ENCODE peak calls at places on chromosome 17, in seven cellular contexts. One of them, this sample, is unnamed.

GRCh38 chr17:27502526-27503324 is 46.5 kb downstream of the KSR1 start:
- DNase-seq in memory B cell: no peak
- DNase-seq in activated CD4-positive, alpha-beta memory T cell treated with anti-CD3 and anti-CD28 coated beads, Interleukin-2, amount 10 ng/mL, durations not matched to agents 7 days and 5 days: no peak
- DNase-seq in posterior cingulate gyrus: no peak
- DNase-seq in choroid plexus epithelial cell: peak; percentile 84
- DNase-seq in natural killer cell treated with Interleukin-12 subunit alpha and Interleukin-12 subunit beta and Interleukin-15 and Interleukin-18, amount 100 ng/mL, for 72 hours: no peak
- DNase-seq in foreskin fibroblast: peak; percentile 10
- DNase-seq in this sample: no peak

GRCh38 chr17:49817993-49818392 is 29.5 kb downstream of the KAT7 start:
- DNase-seq in choroid plexus epithelial cell: no peak
- DNase-seq in memory B cell: no peak
- DNase-seq in foreskin fibroblast: no peak
- DNase-seq in posterior cingulate gyrus: no peak
- DNase-seq in natural killer cell treated with Interleukin-12 subunit alpha and Interleukin-12 subunit beta and Interleukin-15 and Interleukin-18, amount 100 ng/mL, for 72 hours: no peak
- DNase-seq in activated CD4-positive, alpha-beta memory T cell treated with anti-CD3 and anti-CD28 coated beads, Interleukin-2, amount 10 ng/mL, durations not matched to agents 7 days and 5 days: peak; percentile 77
- DNase-seq in this sample: no peak

GRCh38 chr17:27551701-27552466 is 79.1 kb upstream of the LGALS9 start:
- DNase-seq in choroid plexus epithelial cell: peak; percentile 39
- DNase-seq in activated CD4-positive, alpha-beta memory T cell treated with anti-CD3 and anti-CD28 coated beads, Interleukin-2, amount 10 ng/mL, durations not matched to agents 7 days and 5 days: no peak
- DNase-seq in natural killer cell treated with Interleukin-12 subunit alpha and Interleukin-12 subunit beta and Interleukin-15 and Interleukin-18, amount 100 ng/mL, for 72 hours: no peak
- DNase-seq in memory B cell: no peak
- DNase-seq in posterior cingulate gyrus: no peak
- DNase-seq in foreskin fibroblast: no peak
- DNase-seq in this sample: no peak

GRCh38 chr17:14044702-14045101 is 24.6 kb upstream of the COX10 start:
- DNase-seq in posterior cingulate gyrus: no peak
- DNase-seq in foreskin fibroblast: no peak
- DNase-seq in activated CD4-positive, alpha-beta memory T cell treated with anti-CD3 and anti-CD28 coated beads, Interleukin-2, amount 10 ng/mL, durations not matched to agents 7 days and 5 days: no peak
- DNase-seq in choroid plexus epithelial cell: no peak
- DNase-seq in memory B cell: no peak
- DNase-seq in natural killer cell treated with Interleukin-12 subunit alpha and Interleukin-12 subunit beta and Interleukin-15 and Interleukin-18, amount 100 ng/mL, for 72 hours: no peak
- DNase-seq in this sample: no peak

GRCh38 chr17:58156839-58157803 is 8.9 kb downstream of the OR4D1 start:
- DNase-seq in memory B cell: peak; percentile 17
- DNase-seq in posterior cingulate gyrus: no peak
- DNase-seq in choroid plexus epithelial cell: peak; percentile 1
- DNase-seq in foreskin fibroblast: no peak
- DNase-seq in natural killer cell treated with Interleukin-12 subunit alpha and Interleukin-12 subunit beta and Interleukin-15 and Interleukin-18, amount 100 ng/mL, for 72 hours: peak; percentile 82
- DNase-seq in activated CD4-positive, alpha-beta memory T cell treated with anti-CD3 and anti-CD28 coated beads, Interleukin-2, amount 10 ng/mL, durations not matched to agents 7 days and 5 days: peak; percentile 67
- DNase-seq in this sample: no peak

GRCh38 chr17:35932576-35932975 is 2.0 kb upstream of the RDM1 start:
- DNase-seq in foreskin fibroblast: no peak
- DNase-seq in activated CD4-positive, alpha-beta memory T cell treated with anti-CD3 and anti-CD28 coated beads, Interleukin-2, amount 10 ng/mL, durations not matched to agents 7 days and 5 days: no peak
- DNase-seq in posterior cingulate gyrus: no peak
- DNase-seq in natural killer cell treated with Interleukin-12 subunit alpha and Interleukin-12 subunit beta and Interleukin-15 and Interleukin-18, amount 100 ng/mL, for 72 hours: no peak
- DNase-seq in memory B cell: no peak
- DNase-seq in choroid plexus epithelial cell: peak; percentile 41
- DNase-seq in this sample: no peak

GRCh38 chr17:59357929-59358328 is 26.5 kb downstream of the YPEL2 start:
- DNase-seq in foreskin fibroblast: peak; percentile 79
- DNase-seq in natural killer cell treated with Interleukin-12 subunit alpha and Interleukin-12 subunit beta and Interleukin-15 and Interleukin-18, amount 100 ng/mL, for 72 hours: no peak
- DNase-seq in choroid plexus epithelial cell: peak; percentile 50
- DNase-seq in activated CD4-positive, alpha-beta memory T cell treated with anti-CD3 and anti-CD28 coated beads, Interleukin-2, amount 10 ng/mL, durations not matched to agents 7 days and 5 days: no peak
- DNase-seq in memory B cell: no peak
- DNase-seq in posterior cingulate gyrus: no peak
- DNase-seq in this sample: no peak

GRCh38 chr17:38325221-38325851 is 18.4 kb downstream of the GPR179 start:
- DNase-seq in foreskin fibroblast: no peak
- DNase-seq in activated CD4-positive, alpha-beta memory T cell treated with anti-CD3 and anti-CD28 coated beads, Interleukin-2, amount 10 ng/mL, durations not matched to agents 7 days and 5 days: no peak
- DNase-seq in posterior cingulate gyrus: no peak
- DNase-seq in memory B cell: no peak
- DNase-seq in natural killer cell treated with Interleukin-12 subunit alpha and Interleukin-12 subunit beta and Interleukin-15 and Interleukin-18, amount 100 ng/mL, for 72 hours: no peak
- DNase-seq in choroid plexus epithelial cell: peak; percentile 27
- DNase-seq in this sample: no peak

GRCh38 chr17:10805911-10806310 is 2.0 kb upstream of the TMEM238L start:
- DNase-seq in choroid plexus epithelial cell: no peak
- DNase-seq in natural killer cell treated with Interleukin-12 subunit alpha and Interleukin-12 subunit beta and Interleukin-15 and Interleukin-18, amount 100 ng/mL, for 72 hours: no peak
- DNase-seq in activated CD4-positive, alpha-beta memory T cell treated with anti-CD3 and anti-CD28 coated beads, Interleukin-2, amount 10 ng/mL, durations not matched to agents 7 days and 5 days: no peak
- DNase-seq in memory B cell: no peak
- DNase-seq in posterior cingulate gyrus: no peak
- DNase-seq in foreskin fibroblast: no peak
- DNase-seq in this sample: no peak

GRCh38 chr17:58176200-58176599 is 9.4 kb downstream of the OR4D2 start:
- DNase-seq in natural killer cell treated with Interleukin-12 subunit alpha and Interleukin-12 subunit beta and Interleukin-15 and Interleukin-18, amount 100 ng/mL, for 72 hours: no peak
- DNase-seq in memory B cell: no peak
- DNase-seq in activated CD4-positive, alpha-beta memory T cell treated with anti-CD3 and anti-CD28 coated beads, Interleukin-2, amount 10 ng/mL, durations not matched to agents 7 days and 5 days: no peak
- DNase-seq in posterior cingulate gyrus: no peak
- DNase-seq in foreskin fibroblast: no peak
- DNase-seq in choroid plexus epithelial cell: peak; percentile 54
- DNase-seq in this sample: no peak

GRCh38 chr17:36542755-36543154 is 2.0 kb upstream of the GGNBP2 start:
- DNase-seq in choroid plexus epithelial cell: no peak
- DNase-seq in posterior cingulate gyrus: no peak
- DNase-seq in natural killer cell treated with Interleukin-12 subunit alpha and Interleukin-12 subunit beta and Interleukin-15 and Interleukin-18, amount 100 ng/mL, for 72 hours: no peak
- DNase-seq in foreskin fibroblast: no peak
- DNase-seq in memory B cell: no peak
- DNase-seq in activated CD4-positive, alpha-beta memory T cell treated with anti-CD3 and anti-CD28 coated beads, Interleukin-2, amount 10 ng/mL, durations not matched to agents 7 days and 5 days: no peak
- DNase-seq in this sample: no peak

GRCh38 chr17:45740553-45741330 is 43.4 kb upstream of the CRHR1 start:
- DNase-seq in posterior cingulate gyrus: peak; percentile 67
- DNase-seq in memory B cell: no peak
- DNase-seq in choroid plexus epithelial cell: peak; percentile 20
- DNase-seq in activated CD4-positive, alpha-beta memory T cell treated with anti-CD3 and anti-CD28 coated beads, Interleukin-2, amount 10 ng/mL, durations not matched to agents 7 days and 5 days: peak; percentile 42
- DNase-seq in foreskin fibroblast: no peak
- DNase-seq in natural killer cell treated with Interleukin-12 subunit alpha and Interleukin-12 subunit beta and Interleukin-15 and Interleukin-18, amount 100 ng/mL, for 72 hours: no peak
- DNase-seq in this sample: no peak

GRCh38 chr17:59733697-59734096 is 26.2 kb downstream of the VMP1 start:
- DNase-seq in memory B cell: no peak
- DNase-seq in activated CD4-positive, alpha-beta memory T cell treated with anti-CD3 and anti-CD28 coated beads, Interleukin-2, amount 10 ng/mL, durations not matched to agents 7 days and 5 days: no peak
- DNase-seq in natural killer cell treated with Interleukin-12 subunit alpha and Interleukin-12 subunit beta and Interleukin-15 and Interleukin-18, amount 100 ng/mL, for 72 hours: no peak
- DNase-seq in choroid plexus epithelial cell: no peak
- DNase-seq in posterior cingulate gyrus: no peak
- DNase-seq in foreskin fibroblast: no peak
- DNase-seq in this sample: no peak

GRCh38 chr17:83100220-83100852 is 20.9 kb downstream of the METRNL start:
- DNase-seq in foreskin fibroblast: no peak
- DNase-seq in choroid plexus epithelial cell: peak; percentile 26
- DNase-seq in activated CD4-positive, alpha-beta memory T cell treated with anti-CD3 and anti-CD28 coated beads, Interleukin-2, amount 10 ng/mL, durations not matched to agents 7 days and 5 days: no peak
- DNase-seq in posterior cingulate gyrus: no peak
- DNase-seq in natural killer cell treated with Interleukin-12 subunit alpha and Interleukin-12 subunit beta and Interleukin-15 and Interleukin-18, amount 100 ng/mL, for 72 hours: no peak
- DNase-seq in memory B cell: no peak
- DNase-seq in this sample: no peak

GRCh38 chr17:50570516-50570915 is 10.0 kb downstream of the CACNA1G start:
- DNase-seq in memory B cell: no peak
- DNase-seq in foreskin fibroblast: no peak
- DNase-seq in natural killer cell treated with Interleukin-12 subunit alpha and Interleukin-12 subunit beta and Interleukin-15 and Interleukin-18, amount 100 ng/mL, for 72 hours: no peak
- DNase-seq in activated CD4-positive, alpha-beta memory T cell treated with anti-CD3 and anti-CD28 coated beads, Interleukin-2, amount 10 ng/mL, durations not matched to agents 7 days and 5 days: no peak
- DNase-seq in posterior cingulate gyrus: no peak
- DNase-seq in choroid plexus epithelial cell: no peak
- DNase-seq in this sample: no peak

GRCh38 chr17:8409966-8410881 is 12.6 kb upstream of the RNF222 start:
- DNase-seq in activated CD4-positive, alpha-beta memory T cell treated with anti-CD3 and anti-CD28 coated beads, Interleukin-2, amount 10 ng/mL, durations not matched to agents 7 days and 5 days: peak; percentile 77
- DNase-seq in posterior cingulate gyrus: peak; percentile 73
- DNase-seq in choroid plexus epithelial cell: peak; percentile 92
- DNase-seq in natural killer cell treated with Interleukin-12 subunit alpha and Interleukin-12 subunit beta and Interleukin-15 and Interleukin-18, amount 100 ng/mL, for 72 hours: peak; percentile 77
- DNase-seq in memory B cell: peak; percentile 76
- DNase-seq in foreskin fibroblast: peak; percentile 71
- DNase-seq in this sample: peak; percentile 62

GRCh38 chr17:7613769-7614421 is 802 bp downstream of the FXR2 start:
- DNase-seq in choroid plexus epithelial cell: peak; percentile 43
- DNase-seq in posterior cingulate gyrus: no peak
- DNase-seq in foreskin fibroblast: peak; percentile 30
- DNase-seq in activated CD4-positive, alpha-beta memory T cell treated with anti-CD3 and anti-CD28 coated beads, Interleukin-2, amount 10 ng/mL, durations not matched to agents 7 days and 5 days: no peak
- DNase-seq in memory B cell: no peak
- DNase-seq in natural killer cell treated with Interleukin-12 subunit alpha and Interleukin-12 subunit beta and Interleukin-15 and Interleukin-18, amount 100 ng/mL, for 72 hours: no peak
- DNase-seq in this sample: no peak

GRCh38 chr17:81519284-81520020 is 6.9 kb upstream of the ACTG1 start:
- DNase-seq in natural killer cell treated with Interleukin-12 subunit alpha and Interleukin-12 subunit beta and Interleukin-15 and Interleukin-18, amount 100 ng/mL, for 72 hours: no peak
- DNase-seq in foreskin fibroblast: no peak
- DNase-seq in choroid plexus epithelial cell: no peak
- DNase-seq in posterior cingulate gyrus: no peak
- DNase-seq in memory B cell: peak; percentile 72
- DNase-seq in activated CD4-positive, alpha-beta memory T cell treated with anti-CD3 and anti-CD28 coated beads, Interleukin-2, amount 10 ng/mL, durations not matched to agents 7 days and 5 days: peak; percentile 70
- DNase-seq in this sample: peak; percentile 72

GRCh38 chr17:1880851-1881630 is 51.2 kb downstream of the RPA1 start:
- DNase-seq in posterior cingulate gyrus: no peak
- DNase-seq in natural killer cell treated with Interleukin-12 subunit alpha and Interleukin-12 subunit beta and Interleukin-15 and Interleukin-18, amount 100 ng/mL, for 72 hours: no peak
- DNase-seq in foreskin fibroblast: peak; percentile 10
- DNase-seq in choroid plexus epithelial cell: peak; percentile 14
- DNase-seq in activated CD4-positive, alpha-beta memory T cell treated with anti-CD3 and anti-CD28 coated beads, Interleukin-2, amount 10 ng/mL, durations not matched to agents 7 days and 5 days: no peak
- DNase-seq in memory B cell: no peak
- DNase-seq in this sample: no peak

GRCh38 chr17:8947201-8947600 is 18.3 kb downstream of the PIK3R5 start:
- DNase-seq in posterior cingulate gyrus: no peak
- DNase-seq in natural killer cell treated with Interleukin-12 subunit alpha and Interleukin-12 subunit beta and Interleukin-15 and Interleukin-18, amount 100 ng/mL, for 72 hours: no peak
- DNase-seq in choroid plexus epithelial cell: no peak
- DNase-seq in memory B cell: no peak
- DNase-seq in activated CD4-positive, alpha-beta memory T cell treated with anti-CD3 and anti-CD28 coated beads, Interleukin-2, amount 10 ng/mL, durations not matched to agents 7 days and 5 days: no peak
- DNase-seq in foreskin fibroblast: no peak
- DNase-seq in this sample: no peak

GRCh38 chr17:57609125-57609877 is 135.8 kb downstream of the CCDC182 start:
- DNase-seq in activated CD4-positive, alpha-beta memory T cell treated with anti-CD3 and anti-CD28 coated beads, Interleukin-2, amount 10 ng/mL, durations not matched to agents 7 days and 5 days: no peak
- DNase-seq in memory B cell: no peak
- DNase-seq in foreskin fibroblast: no peak
- DNase-seq in posterior cingulate gyrus: no peak
- DNase-seq in choroid plexus epithelial cell: no peak
- DNase-seq in natural killer cell treated with Interleukin-12 subunit alpha and Interleukin-12 subunit beta and Interleukin-15 and Interleukin-18, amount 100 ng/mL, for 72 hours: no peak
- DNase-seq in this sample: no peak

GRCh38 chr17:10042589-10043244 is 137.6 kb upstream of the RCVRN start:
- DNase-seq in choroid plexus epithelial cell: no peak
- DNase-seq in memory B cell: no peak
- DNase-seq in natural killer cell treated with Interleukin-12 subunit alpha and Interleukin-12 subunit beta and Interleukin-15 and Interleukin-18, amount 100 ng/mL, for 72 hours: no peak
- DNase-seq in foreskin fibroblast: no peak
- DNase-seq in activated CD4-positive, alpha-beta memory T cell treated with anti-CD3 and anti-CD28 coated beads, Interleukin-2, amount 10 ng/mL, durations not matched to agents 7 days and 5 days: no peak
- DNase-seq in posterior cingulate gyrus: no peak
- DNase-seq in this sample: no peak

GRCh38 chr17:50865060-50865867 is 890 bp downstream of the TOB1 start:
- DNase-seq in memory B cell: peak; percentile 49
- DNase-seq in posterior cingulate gyrus: no peak
- DNase-seq in activated CD4-positive, alpha-beta memory T cell treated with anti-CD3 and anti-CD28 coated beads, Interleukin-2, amount 10 ng/mL, durations not matched to agents 7 days and 5 days: peak; percentile 61
- DNase-seq in choroid plexus epithelial cell: peak; percentile 61
- DNase-seq in natural killer cell treated with Interleukin-12 subunit alpha and Interleukin-12 subunit beta and Interleukin-15 and Interleukin-18, amount 100 ng/mL, for 72 hours: peak; percentile 71
- DNase-seq in foreskin fibroblast: no peak
- DNase-seq in this sample: peak; percentile 42

GRCh38 chr17:35189291-35189690 is 4.9 kb downstream of the SLC35G3 start:
- DNase-seq in foreskin fibroblast: no peak
- DNase-seq in posterior cingulate gyrus: no peak
- DNase-seq in memory B cell: no peak
- DNase-seq in choroid plexus epithelial cell: peak; percentile 14
- DNase-seq in activated CD4-positive, alpha-beta memory T cell treated with anti-CD3 and anti-CD28 coated beads, Interleukin-2, amount 10 ng/mL, durations not matched to agents 7 days and 5 days: no peak
- DNase-seq in natural killer cell treated with Interleukin-12 subunit alpha and Interleukin-12 subunit beta and Interleukin-15 and Interleukin-18, amount 100 ng/mL, for 72 hours: no peak
- DNase-seq in this sample: no peak

GRCh38 chr17:17275991-17276390 is 5.1 kb downstream of the COPS3 start:
- DNase-seq in posterior cingulate gyrus: no peak
- DNase-seq in choroid plexus epithelial cell: no peak
- DNase-seq in activated CD4-positive, alpha-beta memory T cell treated with anti-CD3 and anti-CD28 coated beads, Interleukin-2, amount 10 ng/mL, durations not matched to agents 7 days and 5 days: no peak
- DNase-seq in memory B cell: no peak
- DNase-seq in natural killer cell treated with Interleukin-12 subunit alpha and Interleukin-12 subunit beta and Interleukin-15 and Interleukin-18, amount 100 ng/mL, for 72 hours: no peak
- DNase-seq in foreskin fibroblast: no peak
- DNase-seq in this sample: no peak

GRCh38 chr17:73325527-73325842 is 13.7 kb upstream of the CDC42EP4 start:
- DNase-seq in memory B cell: no peak
- DNase-seq in activated CD4-positive, alpha-beta memory T cell treated with anti-CD3 and anti-CD28 coated beads, Interleukin-2, amount 10 ng/mL, durations not matched to agents 7 days and 5 days: no peak
- DNase-seq in choroid plexus epithelial cell: peak; percentile 85
- DNase-seq in posterior cingulate gyrus: no peak
- DNase-seq in natural killer cell treated with Interleukin-12 subunit alpha and Interleukin-12 subunit beta and Interleukin-15 and Interleukin-18, amount 100 ng/mL, for 72 hours: no peak
- DNase-seq in foreskin fibroblast: peak; percentile 82
- DNase-seq in this sample: no peak

GRCh38 chr17:78042542-78042941 is 84.0 kb downstream of the TNRC6C start:
- DNase-seq in posterior cingulate gyrus: no peak
- DNase-seq in memory B cell: no peak
- DNase-seq in natural killer cell treated with Interleukin-12 subunit alpha and Interleukin-12 subunit beta and Interleukin-15 and Interleukin-18, amount 100 ng/mL, for 72 hours: no peak
- DNase-seq in activated CD4-positive, alpha-beta memory T cell treated with anti-CD3 and anti-CD28 coated beads, Interleukin-2, amount 10 ng/mL, durations not matched to agents 7 days and 5 days: no peak
- DNase-seq in choroid plexus epithelial cell: no peak
- DNase-seq in foreskin fibroblast: no peak
- DNase-seq in this sample: no peak

GRCh38 chr17:1714488-1714979 is 4.4 kb upstream of the TLCD2 start:
- DNase-seq in memory B cell: no peak
- DNase-seq in foreskin fibroblast: peak; percentile 98
- DNase-seq in natural killer cell treated with Interleukin-12 subunit alpha and Interleukin-12 subunit beta and Interleukin-15 and Interleukin-18, amount 100 ng/mL, for 72 hours: peak; percentile 65
- DNase-seq in activated CD4-positive, alpha-beta memory T cell treated with anti-CD3 and anti-CD28 coated beads, Interleukin-2, amount 10 ng/mL, durations not matched to agents 7 days and 5 days: peak; percentile 40
- DNase-seq in posterior cingulate gyrus: peak; percentile 65
- DNase-seq in choroid plexus epithelial cell: peak; percentile 99
- DNase-seq in this sample: no peak

GRCh38 chr17:8875957-8876356 is 8.5 kb upstream of the PIK3R6 start:
- DNase-seq in natural killer cell treated with Interleukin-12 subunit alpha and Interleukin-12 subunit beta and Interleukin-15 and Interleukin-18, amount 100 ng/mL, for 72 hours: no peak
- DNase-seq in activated CD4-positive, alpha-beta memory T cell treated with anti-CD3 and anti-CD28 coated beads, Interleukin-2, amount 10 ng/mL, durations not matched to agents 7 days and 5 days: no peak
- DNase-seq in posterior cingulate gyrus: no peak
- DNase-seq in memory B cell: no peak
- DNase-seq in choroid plexus epithelial cell: peak; percentile 5
- DNase-seq in foreskin fibroblast: peak; percentile 27
- DNase-seq in this sample: no peak

GRCh38 chr17:77409282-77410161 is 268.8 kb downstream of the SEC14L1 start:
- DNase-seq in choroid plexus epithelial cell: peak; percentile 73
- DNase-seq in foreskin fibroblast: peak; percentile 79
- DNase-seq in activated CD4-positive, alpha-beta memory T cell treated with anti-CD3 and anti-CD28 coated beads, Interleukin-2, amount 10 ng/mL, durations not matched to agents 7 days and 5 days: peak; percentile 58
- DNase-seq in memory B cell: no peak
- DNase-seq in natural killer cell treated with Interleukin-12 subunit alpha and Interleukin-12 subunit beta and Interleukin-15 and Interleukin-18, amount 100 ng/mL, for 72 hours: no peak
- DNase-seq in posterior cingulate gyrus: no peak
- DNase-seq in this sample: peak; percentile 51

GRCh38 chr17:2691965-2692780 is 19.4 kb downstream of the CLUH start:
- DNase-seq in memory B cell: no peak
- DNase-seq in foreskin fibroblast: no peak
- DNase-seq in activated CD4-positive, alpha-beta memory T cell treated with anti-CD3 and anti-CD28 coated beads, Interleukin-2, amount 10 ng/mL, durations not matched to agents 7 days and 5 days: no peak
- DNase-seq in posterior cingulate gyrus: no peak
- DNase-seq in natural killer cell treated with Interleukin-12 subunit alpha and Interleukin-12 subunit beta and Interleukin-15 and Interleukin-18, amount 100 ng/mL, for 72 hours: no peak
- DNase-seq in choroid plexus epithelial cell: no peak
- DNase-seq in this sample: no peak

GRCh38 chr17:49361129-49361901 is 735 bp downstream of the ZNF652 start:
- DNase-seq in natural killer cell treated with Interleukin-12 subunit alpha and Interleukin-12 subunit beta and Interleukin-15 and Interleukin-18, amount 100 ng/mL, for 72 hours: peak; percentile 81
- DNase-seq in activated CD4-positive, alpha-beta memory T cell treated with anti-CD3 and anti-CD28 coated beads, Interleukin-2, amount 10 ng/mL, durations not matched to agents 7 days and 5 days: peak; percentile 86
- DNase-seq in choroid plexus epithelial cell: peak; percentile 26
- DNase-seq in memory B cell: peak; percentile 78
- DNase-seq in foreskin fibroblast: no peak
- DNase-seq in posterior cingulate gyrus: peak; percentile 21
- DNase-seq in this sample: peak; percentile 90

GRCh38 chr17:18960241-18960665 is 8.3 kb downstream of the SLC5A10 start:
- DNase-seq in choroid plexus epithelial cell: no peak
- DNase-seq in natural killer cell treated with Interleukin-12 subunit alpha and Interleukin-12 subunit beta and Interleukin-15 and Interleukin-18, amount 100 ng/mL, for 72 hours: no peak
- DNase-seq in foreskin fibroblast: no peak
- DNase-seq in activated CD4-positive, alpha-beta memory T cell treated with anti-CD3 and anti-CD28 coated beads, Interleukin-2, amount 10 ng/mL, durations not matched to agents 7 days and 5 days: no peak
- DNase-seq in posterior cingulate gyrus: no peak
- DNase-seq in memory B cell: no peak
- DNase-seq in this sample: no peak

GRCh38 chr17:35052780-35053179 is 10.7 kb downstream of the RFFL start:
- DNase-seq in memory B cell: no peak
- DNase-seq in natural killer cell treated with Interleukin-12 subunit alpha and Interleukin-12 subunit beta and Interleukin-15 and Interleukin-18, amount 100 ng/mL, for 72 hours: no peak
- DNase-seq in posterior cingulate gyrus: no peak
- DNase-seq in activated CD4-positive, alpha-beta memory T cell treated with anti-CD3 and anti-CD28 coated beads, Interleukin-2, amount 10 ng/mL, durations not matched to agents 7 days and 5 days: no peak
- DNase-seq in foreskin fibroblast: no peak
- DNase-seq in choroid plexus epithelial cell: no peak
- DNase-seq in this sample: no peak

GRCh38 chr17:16121915-16122314 is 93.4 kb downstream of the NCOR1 start:
- DNase-seq in posterior cingulate gyrus: no peak
- DNase-seq in natural killer cell treated with Interleukin-12 subunit alpha and Interleukin-12 subunit beta and Interleukin-15 and Interleukin-18, amount 100 ng/mL, for 72 hours: no peak
- DNase-seq in memory B cell: no peak
- DNase-seq in choroid plexus epithelial cell: no peak
- DNase-seq in activated CD4-positive, alpha-beta memory T cell treated with anti-CD3 and anti-CD28 coated beads, Interleukin-2, amount 10 ng/mL, durations not matched to agents 7 days and 5 days: no peak
- DNase-seq in foreskin fibroblast: no peak
- DNase-seq in this sample: no peak

GRCh38 chr17:53780320-53780719 is 42.4 kb upstream of the KIF2B start:
- DNase-seq in activated CD4-positive, alpha-beta memory T cell treated with anti-CD3 and anti-CD28 coated beads, Interleukin-2, amount 10 ng/mL, durations not matched to agents 7 days and 5 days: no peak
- DNase-seq in natural killer cell treated with Interleukin-12 subunit alpha and Interleukin-12 subunit beta and Interleukin-15 and Interleukin-18, amount 100 ng/mL, for 72 hours: no peak
- DNase-seq in memory B cell: no peak
- DNase-seq in posterior cingulate gyrus: no peak
- DNase-seq in foreskin fibroblast: no peak
- DNase-seq in choroid plexus epithelial cell: no peak
- DNase-seq in this sample: no peak

GRCh38 chr17:76198702-76199101 is 41.6 kb downstream of the RNF157 start:
- DNase-seq in natural killer cell treated with Interleukin-12 subunit alpha and Interleukin-12 subunit beta and Interleukin-15 and Interleukin-18, amount 100 ng/mL, for 72 hours: no peak
- DNase-seq in memory B cell: no peak
- DNase-seq in activated CD4-positive, alpha-beta memory T cell treated with anti-CD3 and anti-CD28 coated beads, Interleukin-2, amount 10 ng/mL, durations not matched to agents 7 days and 5 days: no peak
- DNase-seq in choroid plexus epithelial cell: no peak
- DNase-seq in foreskin fibroblast: no peak
- DNase-seq in posterior cingulate gyrus: no peak
- DNase-seq in this sample: no peak